ENCODE peak calls at places on chromosomes 11 and 22, in seven cellular contexts. A is transverse colon, O is breast epithelium, N is left ventricle myocardium inferior, R is heart left ventricle, Y is ovary, G is foreskin keratinocyte. C is an unnamed sample. For H3K27me3, the result is how much of the 10 kb centered on the place peaks cover.

GRCh38 chr11:120817131-120817530 is 206.8 kb upstream of the TBCEL start:
- DNase-seq in A (peak), O (no peak), N (peak), R (no peak), Y (no peak), G (no peak), C (no peak)

GRCh38 chr22:29719894-29720645 is at the start of gene CABP7:
- DNase-seq in A (no peak), O (no peak), N (no peak), R (no peak), Y (no peak), G (no peak), C (no peak)

GRCh38 chr11:77345621-77346020 is 44.1 kb upstream of the GDPD4 start:
- DNase-seq in A (no peak), O (no peak), N (no peak), R (no peak), Y (no peak), G (no peak), C (no peak)

GRCh38 chr22:36879775-36880174 is 19.0 kb downstream of the NCF4 start:
- DNase-seq in A (no peak), O (no peak), N (no peak), R (no peak), Y (no peak), G (no peak), C (no peak)

GRCh38 chr11:114921697-114922096 is 243.4 kb downstream of the NXPE2 start:
- DNase-seq in A (no peak), O (no peak), N (no peak), R (no peak), Y (no peak), G (no peak), C (no peak)

GRCh38 chr11:128022007-128022368 is 565.4 kb downstream of the ETS1 start:
- DNase-seq in A (no peak), O (no peak), N (no peak), R (no peak), Y (no peak), G (peak), C (no peak)

GRCh38 chr11:121446752-121447156 is 5.4 kb upstream of the SORL1 start:
- DNase-seq in A (no peak), O (no peak), N (no peak), R (no peak), Y (no peak), G (peak), C (no peak)

GRCh38 chr22:30411780-30412179 is 13.8 kb upstream of the MTFP1 start:
- DNase-seq in A (no peak), O (no peak), N (no peak), R (no peak), Y (no peak), G (peak), C (no peak)

GRCh38 chr11:96388891-96389603 is 665 bp downstream of the CCDC82 start:
- DNase-seq in A (no peak), O (no peak), N (no peak), R (no peak), Y (no peak), G (no peak), C (no peak)

GRCh38 chr11:107931206-107931605 is 3.0 kb downstream of the RAB39A start:
- DNase-seq in A (no peak), O (no peak), N (no peak), R (no peak), Y (no peak), G (no peak), C (no peak)

GRCh38 chr11:20671856-20672546 is 2.6 kb downstream of the NELL1 start:
- DNase-seq in A (no peak), O (no peak), N (no peak), R (no peak), Y (no peak), G (no peak), C (no peak)

GRCh38 chr11:82701847-82702520 is 31.7 kb downstream of the FAM181B start:
- DNase-seq in A (peak), O (no peak), N (no peak), R (no peak), Y (no peak), G (peak), C (no peak)

GRCh38 chr11:42170601-42171000 is 711.1 kb upstream of the LRRC4C start:
- DNase-seq in A (no peak), O (no peak), N (no peak), R (no peak), Y (no peak), G (no peak), C (no peak)

GRCh38 chr11:87213444-87213843 is 175.7 kb downstream of the TMEM135 start:
- DNase-seq in A (no peak), O (no peak), N (no peak), R (no peak), Y (no peak), G (no peak), C (no peak)

GRCh38 chr11:6061475-6061874 is 30.9 kb upstream of the OR56A1 start:
- DNase-seq in A (no peak), O (no peak), N (no peak), R (no peak), Y (no peak), G (no peak), C (no peak)

GRCh38 chr22:49155039-49155808 is 672.4 kb downstream of the BRD1 start:
- DNase-seq in A (no peak), O (no peak), N (no peak), R (no peak), Y (no peak), G (no peak), C (no peak)

GRCh38 chr11:109237636-109238035 is 184.4 kb upstream of the C11orf87 start:
- DNase-seq in A (no peak), O (no peak), N (no peak), R (no peak), Y (no peak), G (no peak), C (no peak)

GRCh38 chr11:29507381-29507780 is 509.4 kb downstream of the KCNA4 start:
- DNase-seq in A (no peak), O (no peak), N (no peak), R (no peak), Y (no peak), G (no peak), C (no peak)

GRCh38 chr11:46554205-46555162 is 39.3 kb downstream of the AMBRA1 start:
- DNase-seq in A (no peak), O (no peak), N (no peak), R (no peak), Y (no peak), G (peak), C (no peak)

GRCh38 chr11:69467646-69468045 is 13.8 kb upstream of the LINC01488 start:
- DNase-seq in A (no peak), O (no peak), N (peak), R (no peak), Y (no peak), G (no peak), C (no peak)

GRCh38 chr11:79076526-79077115 is 364.2 kb downstream of the TENM4 start:
- DNase-seq in A (peak), O (no peak), N (peak), R (no peak), Y (no peak), G (no peak), C (no peak)

GRCh38 chr22:32325416-32325801 is 32.3 kb upstream of the RFPL3 start:
- DNase-seq in A (no peak), O (peak), N (no peak), R (no peak), Y (no peak), G (no peak), C (no peak)

GRCh38 chr11:73156114-73156513 is 14.0 kb upstream of the FCHSD2 start:
- DNase-seq in A (no peak), O (no peak), N (no peak), R (no peak), Y (no peak), G (no peak), C (no peak)

GRCh38 chr11:31240340-31240904 is 129.1 kb downstream of the DCDC1 start:
- DNase-seq in A (no peak), O (no peak), N (no peak), R (no peak), Y (no peak), G (peak), C (no peak)

GRCh38 chr22:48262596-48263430 is 1500.4 kb downstream of the TBC1D22A start:
- DNase-seq in A (no peak), O (no peak), N (no peak), R (no peak), Y (no peak), G (no peak), C (no peak)

GRCh38 chr11:67266424-67267187 is at the start of gene GRK2:
- DNase-seq in A (no peak), O (no peak), N (no peak), R (no peak), Y (peak), G (no peak), C (no peak)

GRCh38 chr22:32788884-32789624 is 12.5 kb upstream of the TIMP3 start:
- DNase-seq in A (no peak), O (no peak), N (no peak), R (no peak), Y (no peak), G (no peak), C (no peak)

GRCh38 chr11:128956401-128957203 is 13.9 kb upstream of the TP53AIP1 start:
- DNase-seq in A (peak), O (no peak), N (no peak), R (peak), Y (no peak), G (peak), C (no peak)

GRCh38 chr11:73197348-73197747 is 20.7 kb upstream of the P2RY2 start:
- DNase-seq in A (peak), O (peak), N (no peak), R (no peak), Y (no peak), G (no peak), C (no peak)

GRCh38 chr11:67648140-67648795 is 2.3 kb downstream of the ACY3 start:
- DNase-seq in A (peak), O (no peak), N (no peak), R (no peak), Y (no peak), G (no peak), C (peak)

GRCh38 chr11:120108154-120108784 is 29.6 kb downstream of the TRIM29 start:
- DNase-seq in A (peak), O (peak), N (peak), R (peak), Y (peak), G (peak), C (peak)

GRCh38 chr11:27904358-27905055 is 203.4 kb downstream of the KIF18A start:
- DNase-seq in A (no peak), O (no peak), N (no peak), R (no peak), Y (no peak), G (peak), C (no peak)

GRCh38 chr11:58318532-58318931 is 40.3 kb downstream of the OR5B17 start:
- DNase-seq in A (no peak), O (no peak), N (no peak), R (no peak), Y (no peak), G (peak), C (no peak)

DNA sequence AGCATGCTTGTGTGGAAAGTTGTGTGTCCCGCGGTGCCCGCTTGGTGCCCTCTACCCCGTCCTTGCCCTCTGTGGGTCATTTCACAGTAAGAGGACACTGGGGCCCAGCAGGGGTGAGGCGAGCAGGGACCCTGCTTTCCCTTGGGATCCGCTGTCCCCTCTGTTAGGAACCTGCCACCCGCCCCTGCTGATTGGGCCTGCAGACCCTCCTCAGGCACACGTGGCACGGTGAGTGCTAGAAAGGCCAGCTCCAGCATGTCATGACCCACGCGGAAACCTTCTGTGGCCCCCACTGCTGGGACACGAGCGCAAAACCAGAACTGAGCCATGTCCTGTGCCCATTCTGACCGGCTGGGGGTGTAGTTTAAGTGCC is 353.1 kb downstream of the TBC1D22A start:
- DNase-seq in A (no peak), O (peak), N (no peak), R (no peak), Y (no peak), G (no peak), C (no peak)
- H3K27ac ChIP-seq in A (no peak), O (no peak), N (no peak), R (no peak), Y (no peak), G (no peak), C (no peak)

GRCh38 chr22:18998998-18999397 is 62.9 kb upstream of the PRODH start:
- DNase-seq in A (no peak), O (no peak), N (no peak), R (no peak), Y (no peak), G (no peak), C (no peak)
- TF ChIP-seq CTCF in A (no peak), O (no peak), N (no peak), R (peak), Y (no peak), G (peak), C (no peak)

GRCh38 chr22:38085501-38085900 is 1.5 kb upstream of the SLC16A8 start:
- DNase-seq in A (no peak), O (no peak), N (no peak), R (no peak), Y (peak), G (no peak), C (no peak)
- H3K27me3 ChIP-seq in A (under half), O (under half), N (under half), R (under half), Y (under half), G (under half), C (under half)

DNA sequence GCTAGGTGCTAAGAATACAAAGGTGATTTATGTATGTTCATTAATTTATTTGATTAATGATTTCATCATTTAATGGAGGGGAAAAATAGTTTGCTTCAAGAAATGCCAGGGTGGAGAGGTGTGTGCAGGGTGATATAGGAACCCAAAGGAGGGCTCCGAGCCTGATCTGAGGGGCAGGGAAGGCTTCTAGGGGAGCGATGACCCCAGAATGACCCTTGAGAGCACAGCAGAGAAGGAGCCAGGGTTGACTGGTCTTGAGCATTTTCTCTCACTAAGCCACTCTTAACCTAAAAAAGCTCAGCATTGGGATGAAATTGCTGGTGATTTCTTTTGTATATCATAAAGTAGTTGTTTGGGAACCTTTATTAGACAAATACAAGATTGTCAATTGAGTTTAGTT is 35.1 kb downstream of the HIPK3 start:
- DNase-seq in A (no peak), O (no peak), N (no peak), R (no peak), Y (no peak), G (no peak), C (no peak)
- H3K27ac ChIP-seq in A (peak), O (no peak), N (peak), R (peak), Y (no peak), G (no peak), C (no peak)

GRCh38 chr22:39520874-39521857 is 804 bp downstream of the ATF4 start:
- DNase-seq in A (peak), O (peak), N (peak), R (peak), Y (peak), G (peak), C (peak)
- TF ChIP-seq CTCF in A (no peak), O (no peak), N (no peak), R (no peak), Y (no peak), G (no peak), C (no peak)

DNA sequence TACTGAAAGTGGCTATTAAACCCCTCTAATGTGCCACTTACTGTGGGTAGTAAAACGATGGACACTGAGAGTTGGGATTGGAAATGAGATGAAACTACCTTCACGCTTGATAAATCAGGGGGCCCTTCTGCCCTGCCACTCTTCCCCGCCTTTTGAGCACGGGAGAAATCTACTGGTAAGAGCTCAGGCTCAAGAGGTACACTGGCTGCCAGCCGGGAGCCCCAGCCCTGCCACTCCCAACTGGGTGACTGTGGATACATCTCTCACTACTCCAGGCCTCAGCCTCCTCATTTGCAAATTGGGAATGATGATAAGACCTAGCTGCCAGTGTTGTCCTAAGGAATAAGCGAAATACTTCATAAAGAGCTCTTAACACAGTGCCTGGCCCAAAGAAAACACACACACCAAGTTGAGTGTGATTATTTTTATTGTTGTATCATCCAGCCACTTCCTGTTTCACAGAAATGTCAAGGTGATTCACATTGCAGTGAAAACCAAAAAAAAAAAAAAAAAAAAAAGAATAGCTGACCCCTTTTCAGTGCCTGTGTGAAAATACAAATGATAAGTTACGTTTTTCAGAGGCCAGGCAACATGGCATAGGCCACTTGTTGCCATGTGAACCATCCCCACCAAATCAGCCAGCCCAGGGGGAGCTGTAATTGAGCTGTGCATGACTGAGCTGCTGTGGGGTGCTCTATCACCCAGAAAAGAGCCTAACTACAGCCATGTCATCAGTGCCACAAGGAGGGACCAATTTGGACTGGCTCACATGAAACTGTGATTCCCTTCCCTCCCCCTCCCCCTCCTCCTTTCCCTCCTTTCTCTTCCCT is 4.4 kb upstream of the ZNRD2 start:
- DNase-seq in A (no peak), O (no peak), N (no peak), R (no peak), Y (no peak), G (no peak), C (peak)
- H3K27me3 ChIP-seq in A (under half), O (under half), N (under half), R (under half), Y (under half), G (under half), C (under half)

C was measured in CD4-positive, alpha-beta T cell.